ENCODE peak calls at places on chromosomes 11 and 22, in six cellular contexts. One of them, this sample, is unnamed.

GRCh38 chr11:70067591-70068341 is 10.4 kb upstream of the ANO1 start:
- DNase-seq in ELF-1: peak; percentile 89
- DNase-seq in A172: no peak
- DNase-seq in Right ventricle myocardium superior: no peak
- DNase-seq in T-cell: no peak
- DNase-seq in NAMALWA: no peak
- DNase-seq in this sample: no peak

GRCh38 chr11:118015385-118015841 is 29.2 kb downstream of the IL10RA start:
- DNase-seq in Right ventricle myocardium superior: no peak
- DNase-seq in NAMALWA: no peak
- DNase-seq in T-cell: no peak
- DNase-seq in ELF-1: no peak
- DNase-seq in A172: no peak
- DNase-seq in this sample: no peak

GRCh38 chr22:42151924-42152635 is 21.5 kb upstream of the CYP2D6 start:
- DNase-seq in T-cell: no peak
- DNase-seq in ELF-1: peak; percentile 24
- DNase-seq in NAMALWA: no peak
- DNase-seq in A172: no peak
- DNase-seq in Right ventricle myocardium superior: no peak
- DNase-seq in this sample: no peak

GRCh38 chr11:83194284-83195175 is 1.0 kb downstream of the ANKRD42 start:
- DNase-seq in NAMALWA: peak; percentile 82
- DNase-seq in Right ventricle myocardium superior: peak; percentile 81
- DNase-seq in ELF-1: peak; percentile 60
- DNase-seq in A172: peak; percentile 62
- DNase-seq in T-cell: peak; percentile 66
- DNase-seq in this sample: peak; percentile 51

GRCh38 chr11:122524532-122524882 is 131.0 kb upstream of the UBASH3B start:
- DNase-seq in NAMALWA: no peak
- DNase-seq in A172: no peak
- DNase-seq in ELF-1: no peak
- DNase-seq in Right ventricle myocardium superior: no peak
- DNase-seq in T-cell: no peak
- DNase-seq in this sample: no peak

GRCh38 chr11:66639066-66639813 is 737 bp downstream of the RBM4 start:
- DNase-seq in NAMALWA: peak; percentile 69
- DNase-seq in T-cell: no peak
- DNase-seq in A172: peak; percentile 25
- DNase-seq in ELF-1: no peak
- DNase-seq in Right ventricle myocardium superior: peak; percentile 47
- DNase-seq in this sample: peak; percentile 24

GRCh38 chr11:65439331-65440181 is 17.0 kb downstream of the NEAT1 start:
- DNase-seq in Right ventricle myocardium superior: no peak
- DNase-seq in NAMALWA: peak; percentile 18
- DNase-seq in T-cell: no peak
- DNase-seq in A172: peak; percentile 49
- DNase-seq in ELF-1: no peak
- DNase-seq in this sample: no peak

GRCh38 chr11:67117667-67118058 is 1.4 kb upstream of the KDM2A start:
- DNase-seq in ELF-1: peak; percentile 38
- DNase-seq in A172: no peak
- DNase-seq in T-cell: peak; percentile 45
- DNase-seq in Right ventricle myocardium superior: peak; percentile 63
- DNase-seq in NAMALWA: no peak
- DNase-seq in this sample: no peak

GRCh38 chr11:77183421-77183984 is 55.5 kb downstream of the MYO7A start:
- DNase-seq in T-cell: no peak
- DNase-seq in NAMALWA: no peak
- DNase-seq in ELF-1: no peak
- DNase-seq in A172: no peak
- DNase-seq in Right ventricle myocardium superior: peak; percentile 17
- DNase-seq in this sample: no peak

GRCh38 chr22:38203090-38203810 is 1.5 kb downstream of the MAFF start:
- DNase-seq in T-cell: peak; percentile 25
- DNase-seq in Right ventricle myocardium superior: no peak
- DNase-seq in ELF-1: peak; percentile 66
- DNase-seq in NAMALWA: no peak
- DNase-seq in A172: peak; percentile 46
- DNase-seq in this sample: peak; percentile 43

GRCh38 chr11:76371170-76371569 is 9.8 kb downstream of the THAP12 start:
- DNase-seq in NAMALWA: no peak
- DNase-seq in ELF-1: no peak
- DNase-seq in A172: peak; percentile 71
- DNase-seq in T-cell: no peak
- DNase-seq in Right ventricle myocardium superior: no peak
- DNase-seq in this sample: no peak

GRCh38 chr11:113629562-113629961 is 76.5 kb downstream of the TMPRSS5 start:
- DNase-seq in A172: no peak
- DNase-seq in Right ventricle myocardium superior: no peak
- DNase-seq in T-cell: no peak
- DNase-seq in NAMALWA: no peak
- DNase-seq in ELF-1: no peak
- DNase-seq in this sample: no peak

GRCh38 chr22:49660321-49660720 is 167.4 kb downstream of the BRD1 start:
- DNase-seq in NAMALWA: no peak
- DNase-seq in A172: no peak
- DNase-seq in Right ventricle myocardium superior: no peak
- DNase-seq in T-cell: no peak
- DNase-seq in ELF-1: no peak
- DNase-seq in this sample: no peak

GRCh38 chr22:19122752-19123492 is 710 bp upstream of the DGCR2 start:
- DNase-seq in ELF-1: peak; percentile 57
- DNase-seq in T-cell: no peak
- DNase-seq in NAMALWA: peak; percentile 21
- DNase-seq in A172: no peak
- DNase-seq in Right ventricle myocardium superior: no peak
- DNase-seq in this sample: no peak

GRCh38 chr22:37503850-37504249 is 15.4 kb downstream of the CARD10 start:
- DNase-seq in ELF-1: no peak
- DNase-seq in T-cell: no peak
- DNase-seq in A172: peak; percentile 77
- DNase-seq in NAMALWA: no peak
- DNase-seq in Right ventricle myocardium superior: no peak
- DNase-seq in this sample: no peak

This sample was measured in activated T-helper 1 cell treated with anti-CD3 and anti-CD28 coated beads, Interleukin-12 subunit alpha, Interleukin-12 subunit beta, Interleukin-2, Interleukin-4 antibody, amounts not matched to agents 30 ng/mL and 10 ng/mL and 1 ng/mL, durations not matched to agents 14 hours and 24 hours and 36 hours.